ENCODE peak calls at places on chromosomes 7 and 10, in seven cellular contexts. Q is suprapubic skin; B is HCT116; R is choroid plexus epithelial cell; E is GM12865; K is AG09319; S is CD8-positive, alpha-beta T cell. L is an unnamed sample.

GRCh38 chr10:92914478-92915066 is 66.3 kb downstream of the EXOC6 start:
- DNase-seq in E (peak), R (peak), B (peak), Q (no peak), K (peak), S (peak), L (peak)

GRCh38 chr7:43756368-43757072 is 2.0 kb upstream of the BLVRA start:
- DNase-seq in B (no peak), R (peak), K (peak), E (peak), Q (no peak), S (no peak), L (no peak)

GRCh38 chr7:140404565-140405080 is 765 bp downstream of the RAB19 start:
- DNase-seq in Q (no peak), K (peak), R (no peak), E (no peak), S (no peak), B (no peak), L (no peak)

GRCh38 chr7:20435305-20435704 is 104.6 kb downstream of the ITGB8 start:
- DNase-seq in K (no peak), B (no peak), Q (no peak), S (no peak), R (no peak), E (no peak), L (no peak)

GRCh38 chr7:14407246-14408015 is 418.0 kb upstream of the ETV1 start:
- DNase-seq in S (no peak), Q (no peak), E (no peak), K (no peak), B (no peak), R (no peak), L (no peak)

GRCh38 chr7:26574476-26574875 is 282.8 kb downstream of the SNX10 start:
- DNase-seq in K (no peak), B (no peak), E (no peak), S (no peak), R (no peak), Q (no peak), L (no peak)

GRCh38 chr7:79281406-79281805 is 172.1 kb downstream of the MAGI2 start:
- DNase-seq in S (no peak), E (no peak), K (no peak), R (peak), B (no peak), Q (no peak), L (no peak)

GRCh38 chr7:12328888-12329770 is 74.5 kb downstream of the VWDE start:
- DNase-seq in B (no peak), S (no peak), K (no peak), R (no peak), E (no peak), Q (no peak), L (no peak)

GRCh38 chr10:69065406-69066361 is 22.2 kb upstream of the SRGN start:
- DNase-seq in S (no peak), Q (no peak), B (no peak), E (peak), R (peak), K (no peak), L (no peak)

GRCh38 chr10:33815776-33816175 is 481.3 kb upstream of the NRP1 start:
- DNase-seq in K (no peak), S (no peak), E (no peak), Q (no peak), B (no peak), R (no peak), L (no peak)

GRCh38 chr10:85648279-85648754 is 718.3 kb downstream of the GRID1 start:
- DNase-seq in E (no peak), R (peak), Q (no peak), K (no peak), B (no peak), S (no peak), L (no peak)

GRCh38 chr7:27169658-27170493 is 4.2 kb downstream of the HOXA10 start:
- DNase-seq in E (no peak), S (no peak), Q (no peak), B (no peak), K (no peak), R (no peak), L (peak)

GRCh38 chr10:4174197-4174596 is 389.2 kb upstream of the KLF6 start:
- DNase-seq in S (no peak), E (no peak), Q (no peak), B (no peak), K (no peak), R (peak), L (peak)

GRCh38 chr10:71597821-71598498 is 121.6 kb downstream of the C10orf105 start:
- DNase-seq in S (no peak), E (peak), R (peak), Q (peak), B (no peak), K (no peak), L (no peak)

GRCh38 chr7:144622751-144623150 is 213.1 kb downstream of the TPK1 start:
- DNase-seq in K (no peak), E (no peak), B (no peak), Q (no peak), S (no peak), R (no peak), L (no peak)

GRCh38 chr7:5702876-5703571 is 78.4 kb downstream of the RNF216 start:
- DNase-seq in Q (no peak), E (no peak), S (no peak), R (peak), B (peak), K (no peak), L (no peak)

GRCh38 chr7:22948770-22949169 is 65.2 kb downstream of the HYCC1 start:
- DNase-seq in K (no peak), R (no peak), Q (no peak), B (no peak), E (no peak), S (no peak), L (no peak)
- TF ChIP-seq CTCF in K (no peak), R (no peak), Q (no peak), B (no peak), E (no peak), S (no peak), L (no peak)

DNA sequence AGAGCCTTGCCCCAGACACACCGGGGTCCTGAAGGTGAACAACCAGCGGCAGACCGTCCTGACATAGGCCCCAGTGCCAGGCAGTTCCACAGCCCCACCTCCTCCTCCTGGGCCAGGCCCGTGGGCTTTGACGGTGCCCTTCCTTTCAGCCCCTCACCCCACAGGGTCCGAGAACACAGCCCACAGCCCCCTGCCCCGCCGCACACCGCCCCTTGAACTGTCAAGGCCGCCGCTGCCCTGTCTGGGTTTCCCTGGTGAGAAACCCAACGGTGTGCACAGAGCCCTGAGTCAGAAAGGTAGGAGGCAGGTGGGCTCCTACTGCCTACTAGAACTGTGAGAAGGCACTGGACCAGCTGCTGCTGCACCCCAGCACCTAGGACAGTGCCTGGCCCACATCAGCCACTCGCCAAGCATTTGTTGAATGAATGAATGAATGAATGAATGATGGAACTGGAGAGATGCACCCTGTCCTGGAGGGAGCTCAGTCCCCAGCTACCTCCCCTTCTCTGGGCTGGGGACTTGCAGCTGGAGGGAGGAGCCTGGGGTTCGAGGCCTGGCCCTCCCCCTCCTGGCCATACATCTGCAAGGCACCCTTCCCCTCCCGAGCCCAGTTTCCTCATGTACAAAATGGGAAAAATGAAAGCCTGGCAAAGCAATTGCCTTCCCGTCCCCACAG is 117.9 kb downstream of the SLIT1 start:
- DNase-seq in B (no peak), R (peak), S (no peak), Q (no peak), E (no peak), K (no peak), L (no peak)
- TF ChIP-seq CTCF in B (peak), R (peak), S (no peak), Q (no peak), E (no peak), K (no peak), L (no peak)

GRCh38 chr7:151631968-151632749 is 112.5 kb upstream of the RHEB start:
- DNase-seq in E (peak), S (peak), K (peak), Q (no peak), B (no peak), R (peak), L (peak)

GRCh38 chr7:151629873-151630272 is 110.2 kb upstream of the RHEB start:
- DNase-seq in E (no peak), R (no peak), Q (no peak), K (no peak), B (no peak), S (no peak), L (no peak)

GRCh38 chr7:151630349-151630748 is 110.7 kb upstream of the RHEB start:
- DNase-seq in R (no peak), E (no peak), B (no peak), S (no peak), Q (no peak), K (no peak), L (no peak)

GRCh38 chr7:151632750-151633515 is 113.2 kb upstream of the RHEB start:
- DNase-seq in S (peak), Q (no peak), R (peak), E (peak), K (no peak), B (no peak), L (no peak)

GRCh38 chr7:151631149-151631967 is 111.7 kb upstream of the RHEB start:
- DNase-seq in Q (no peak), K (no peak), E (peak), R (peak), S (no peak), B (no peak), L (no peak)
- TF ChIP-seq CTCF in Q (no peak), K (no peak), E (no peak), R (peak), S (no peak), B (no peak), L (no peak)

DNA sequence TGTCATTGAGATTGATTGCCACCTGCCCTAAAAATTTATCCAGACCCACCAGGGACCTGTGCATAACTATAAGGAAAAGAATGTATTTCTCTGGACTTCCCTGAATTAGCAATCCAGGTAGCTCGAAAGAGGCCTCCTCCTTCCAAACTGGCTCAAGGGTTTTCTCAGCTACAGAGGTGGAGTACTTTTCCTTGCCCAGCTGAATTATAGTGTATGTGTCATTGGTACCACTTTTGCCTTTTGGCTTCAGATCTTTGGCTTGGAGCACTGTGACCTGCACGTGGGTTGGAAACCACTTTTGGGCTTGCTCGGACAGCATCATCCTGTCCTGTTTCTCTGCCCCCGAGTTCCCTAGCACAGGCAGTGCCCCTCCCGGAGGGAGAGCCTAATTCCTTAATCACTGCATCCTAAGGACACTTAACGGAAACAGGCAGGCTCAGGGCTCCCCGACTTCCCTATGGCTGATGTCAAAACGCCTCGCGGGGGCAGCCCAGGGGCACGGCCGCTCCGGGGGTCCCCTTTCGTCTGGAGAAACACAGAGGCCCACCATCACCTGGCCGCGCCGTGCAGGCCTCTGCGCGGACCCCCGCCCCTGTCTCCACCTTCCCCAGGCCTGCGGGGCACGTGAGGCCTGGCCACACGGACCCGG is 775 bp downstream of the RAB11FIP2 start:
- DNase-seq in B (peak), S (peak), R (no peak), E (peak), Q (peak), K (no peak), L (peak)
- TF ChIP-seq CTCF in B (no peak), S (no peak), R (no peak), E (no peak), Q (no peak), K (no peak), L (no peak)

GRCh38 chr7:49001610-49002033 is 77.3 kb downstream of the CDC14C start:
- DNase-seq in K (no peak), B (no peak), Q (no peak), S (no peak), E (peak), R (peak), L (peak)
- TF ChIP-seq CTCF in K (peak), B (peak), Q (no peak), S (no peak), E (peak), R (peak), L (peak)

GRCh38 chr10:48659790-48660189 is 24.9 kb upstream of the WDFY4 start:
- DNase-seq in R (peak), Q (no peak), S (no peak), K (no peak), E (peak), B (no peak), L (no peak)
- TF ChIP-seq CTCF in R (no peak), Q (no peak), S (no peak), K (peak), E (peak), B (no peak), L (no peak)

L was measured in Calu3.